ENCODE peak calls at places on chromosomes 5 and 9, in six cellular contexts. One of them, this sample, is unnamed.
A peak's percentile ranks its signal among the peaks of the same experiment; 100 is the strongest.

GRCh38 chr9:73077625-73078030 is 74.0 kb upstream of the ANXA1 start:
- DNase-seq in H9: no peak
- DNase-seq in fibroblast of lung: no peak
- DNase-seq in GM23248: no peak
- DNase-seq in PC-9: no peak
- DNase-seq in neural progenitor cell: no peak
- DNase-seq in this sample: no peak

GRCh38 chr5:3594514-3595101 is 1.0 kb upstream of the IRX1 start:
- DNase-seq in H9: peak; percentile 64
- DNase-seq in fibroblast of lung: no peak
- DNase-seq in GM23248: peak; percentile 78
- DNase-seq in PC-9: no peak
- DNase-seq in neural progenitor cell: peak; percentile 79
- DNase-seq in this sample: peak; percentile 77

GRCh38 chr5:69217154-69217731 is 17.4 kb upstream of the CDK7 start:
- DNase-seq in H9: no peak
- DNase-seq in fibroblast of lung: no peak
- DNase-seq in GM23248: no peak
- DNase-seq in PC-9: no peak
- DNase-seq in neural progenitor cell: no peak
- DNase-seq in this sample: no peak

GRCh38 chr5:36777105-36777757 is 99.3 kb upstream of the NIPBL start:
- DNase-seq in H9: peak; percentile 51
- DNase-seq in fibroblast of lung: peak; percentile 38
- DNase-seq in GM23248: peak; percentile 50
- DNase-seq in PC-9: peak; percentile 10
- DNase-seq in neural progenitor cell: peak; percentile 64
- DNase-seq in this sample: peak; percentile 86

GRCh38 chr5:52015760-52016159 is 632.5 kb downstream of the ISL1 start:
- DNase-seq in H9: no peak
- DNase-seq in fibroblast of lung: no peak
- DNase-seq in GM23248: no peak
- DNase-seq in PC-9: no peak
- DNase-seq in neural progenitor cell: no peak
- DNase-seq in this sample: no peak

GRCh38 chr9:129138476-129139232 is 27.4 kb downstream of the PTPA start:
- DNase-seq in H9: no peak
- DNase-seq in fibroblast of lung: peak; percentile 77
- DNase-seq in GM23248: peak; percentile 89
- DNase-seq in PC-9: no peak
- DNase-seq in neural progenitor cell: no peak
- DNase-seq in this sample: no peak

GRCh38 chr5:61256474-61256873 is 75.6 kb upstream of the ZSWIM6 start:
- DNase-seq in H9: no peak
- DNase-seq in fibroblast of lung: peak; percentile 51
- DNase-seq in GM23248: no peak
- DNase-seq in PC-9: no peak
- DNase-seq in neural progenitor cell: no peak
- DNase-seq in this sample: no peak

GRCh38 chr5:55276771-55277170 is 30.7 kb downstream of the DHX29 start:
- DNase-seq in H9: no peak
- DNase-seq in fibroblast of lung: no peak
- DNase-seq in GM23248: peak; percentile 75
- DNase-seq in PC-9: no peak
- DNase-seq in neural progenitor cell: no peak
- DNase-seq in this sample: no peak

GRCh38 chr5:178120661-178121357 is 7.5 kb downstream of the N4BP3 start:
- DNase-seq in H9: peak; percentile 88
- DNase-seq in fibroblast of lung: peak; percentile 80
- DNase-seq in GM23248: peak; percentile 70
- DNase-seq in PC-9: peak; percentile 57
- DNase-seq in neural progenitor cell: peak; percentile 86
- DNase-seq in this sample: peak; percentile 87

GRCh38 chr9:72773570-72773969 is 179.3 kb downstream of the ALDH1A1 start:
- DNase-seq in H9: no peak
- DNase-seq in fibroblast of lung: no peak
- DNase-seq in GM23248: no peak
- DNase-seq in PC-9: no peak
- DNase-seq in neural progenitor cell: no peak
- DNase-seq in this sample: no peak

GRCh38 chr5:126449751-126450271 is 26.6 kb downstream of the GRAMD2B start:
- DNase-seq in H9: no peak
- DNase-seq in fibroblast of lung: peak; percentile 37
- DNase-seq in GM23248: peak; percentile 88
- DNase-seq in PC-9: no peak
- DNase-seq in neural progenitor cell: no peak
- DNase-seq in this sample: no peak

GRCh38 chr9:92196909-92197308 is 81.7 kb upstream of the SPTLC1 start:
- DNase-seq in H9: no peak
- DNase-seq in fibroblast of lung: peak; percentile 37
- DNase-seq in GM23248: peak; percentile 76
- DNase-seq in PC-9: peak; percentile 15
- DNase-seq in neural progenitor cell: no peak
- DNase-seq in this sample: no peak

GRCh38 chr5:132883261-132883834 is 9.9 kb downstream of the LEAP2 start:
- DNase-seq in H9: peak; percentile 40
- DNase-seq in fibroblast of lung: peak; percentile 75
- DNase-seq in GM23248: peak; percentile 89
- DNase-seq in PC-9: peak; percentile 18
- DNase-seq in neural progenitor cell: peak; percentile 70
- DNase-seq in this sample: peak; percentile 67

GRCh38 chr9:129309041-129309430 is 131.0 kb upstream of the IER5L start:
- DNase-seq in H9: no peak
- DNase-seq in fibroblast of lung: no peak
- DNase-seq in GM23248: no peak
- DNase-seq in PC-9: no peak
- DNase-seq in neural progenitor cell: no peak
- DNase-seq in this sample: no peak

GRCh38 chr9:35862328-35862727 is 7.9 kb downstream of the OR13J1 start:
- DNase-seq in H9: no peak
- DNase-seq in fibroblast of lung: no peak
- DNase-seq in GM23248: no peak
- DNase-seq in PC-9: no peak
- DNase-seq in neural progenitor cell: no peak
- DNase-seq in this sample: no peak

DNA sequence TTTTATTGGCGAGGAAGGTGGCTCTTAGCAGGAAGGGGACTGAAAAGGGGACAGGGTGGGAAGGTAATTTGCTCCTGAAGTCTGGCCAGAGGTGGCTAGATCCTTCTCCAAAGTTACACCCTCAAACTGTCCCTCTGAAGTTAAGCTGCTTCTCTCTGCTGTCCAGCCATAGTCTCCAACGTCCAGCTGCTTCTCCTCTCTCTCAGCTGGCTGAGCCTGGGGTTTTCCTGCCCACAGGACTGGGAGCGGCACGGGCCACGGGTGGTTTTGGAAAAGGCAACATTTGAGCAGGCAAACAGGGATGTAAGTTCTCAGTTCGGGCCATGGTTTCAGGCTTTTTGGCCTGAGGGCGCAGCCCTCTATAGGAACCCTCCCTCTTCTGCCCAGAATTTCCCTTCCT is 128.3 kb downstream of the YIPF5 start:
- DNase-seq in H9: no peak
- DNase-seq in fibroblast of lung: peak; percentile 27
- DNase-seq in GM23248: no peak
- DNase-seq in PC-9: no peak
- DNase-seq in neural progenitor cell: no peak
- DNase-seq in this sample: no peak
- H3K4me2 ChIP-seq in H9: no peak overlapping the region
- H3K4me2 ChIP-seq in fibroblast of lung: no peak overlapping the region
- H3K4me2 ChIP-seq in GM23248: no peak overlapping the region
- H3K4me2 ChIP-seq in PC-9: no peak overlapping the region
- H3K4me2 ChIP-seq in neural progenitor cell: no peak overlapping the region
- H3K4me2 ChIP-seq in this sample: no peak overlapping the region

GRCh38 chr5:76799588-76799987 is 19.2 kb upstream of the F2RL1 start:
- DNase-seq in H9: no peak
- DNase-seq in fibroblast of lung: no peak
- DNase-seq in GM23248: no peak
- DNase-seq in PC-9: no peak
- DNase-seq in neural progenitor cell: no peak
- DNase-seq in this sample: no peak
- H3K4me2 ChIP-seq in H9: no peak overlapping the region
- H3K4me2 ChIP-seq in fibroblast of lung: no peak overlapping the region
- H3K4me2 ChIP-seq in GM23248: no peak overlapping the region
- H3K4me2 ChIP-seq in PC-9: no peak overlapping the region
- H3K4me2 ChIP-seq in neural progenitor cell: no peak overlapping the region
- H3K4me2 ChIP-seq in this sample: no peak overlapping the region

DNA sequence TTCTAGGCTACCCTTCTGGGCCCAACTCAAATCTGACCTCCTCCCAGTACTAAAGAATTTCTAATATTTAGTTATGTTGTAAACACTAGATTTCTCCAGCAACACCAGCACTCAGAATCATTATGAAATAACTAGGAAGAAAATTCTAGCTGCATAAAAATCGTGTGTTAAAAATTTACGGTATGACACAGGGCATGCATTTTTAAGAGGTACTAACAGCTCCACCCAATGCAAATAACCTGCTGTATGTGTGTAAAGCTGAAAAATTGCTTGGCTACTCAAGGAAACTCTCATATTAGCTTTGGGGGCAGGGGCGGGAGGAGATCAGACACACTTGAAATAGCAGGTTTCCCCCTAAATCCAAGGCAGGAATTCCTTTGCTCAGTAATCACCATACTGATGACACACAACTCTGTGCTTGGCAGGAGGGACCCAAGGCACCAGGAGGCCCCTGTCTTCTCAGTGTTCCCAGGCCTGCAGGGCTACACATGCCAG is 27.2 kb downstream of the MACROH2A1 start:
- DNase-seq in H9: no peak
- DNase-seq in fibroblast of lung: no peak
- DNase-seq in GM23248: peak; percentile 82
- DNase-seq in PC-9: no peak
- DNase-seq in neural progenitor cell: no peak
- DNase-seq in this sample: no peak
- H3K4me2 ChIP-seq in H9: no peak overlapping the region
- H3K4me2 ChIP-seq in fibroblast of lung: no peak overlapping the region
- H3K4me2 ChIP-seq in GM23248: peak overlapping the region; percentile 22
- H3K4me2 ChIP-seq in PC-9: no peak overlapping the region
- H3K4me2 ChIP-seq in neural progenitor cell: no peak overlapping the region
- H3K4me2 ChIP-seq in this sample: no peak overlapping the region

GRCh38 chr9:115057559-115057958 is 60.4 kb downstream of the TNC start:
- DNase-seq in H9: no peak
- DNase-seq in fibroblast of lung: no peak
- DNase-seq in GM23248: no peak
- DNase-seq in PC-9: no peak
- DNase-seq in neural progenitor cell: no peak
- DNase-seq in this sample: no peak
- H3K4me2 ChIP-seq in H9: no peak overlapping the region
- H3K4me2 ChIP-seq in fibroblast of lung: no peak overlapping the region
- H3K4me2 ChIP-seq in GM23248: peak overlapping the region; percentile 8
- H3K4me2 ChIP-seq in PC-9: no peak overlapping the region
- H3K4me2 ChIP-seq in neural progenitor cell: no peak overlapping the region
- H3K4me2 ChIP-seq in this sample: no peak overlapping the region

This sample was measured in GM23338.